ENCODE peak calls at places on chromosomes 6 and 20, in ten cellular contexts. O, P, H, G, S, Z, Y, E, A and M are unnamed samples.

GRCh38 chr6:110999634-111000270 is 17.9 kb downstream of the RPF2 start:
- DNase-seq in O (peak), P (no peak), H (peak), G (no peak), S (peak), Z (no peak), Y (no peak), E (no peak), A (no peak), M (no peak)

GRCh38 chr6:1817033-1817761 is 207.5 kb downstream of the FOXC1 start:
- DNase-seq in O (no peak), P (peak), H (peak), G (no peak), S (no peak), Z (no peak), Y (no peak), E (no peak), A (no peak), M (no peak)

GRCh38 chr6:95091823-95092436 is 485.4 kb upstream of the MANEA start:
- DNase-seq in O (peak), P (no peak), H (peak), G (no peak), S (peak), Z (peak), Y (no peak), E (peak), A (peak), M (no peak)

GRCh38 chr6:125821825-125822281 is 31.1 kb downstream of the NCOA7 start:
- DNase-seq in O (no peak), P (no peak), H (peak), G (no peak), S (peak), Z (no peak), Y (no peak), E (peak), A (no peak), M (no peak)

GRCh38 chr20:62190639-62191411 is 8.0 kb downstream of the MTG2 start:
- DNase-seq in O (no peak), P (no peak), H (no peak), G (no peak), S (no peak), Z (no peak), Y (no peak), E (no peak), A (no peak), M (no peak)

GRCh38 chr20:32506721-32507120 is 78.4 kb downstream of the NOL4L start:
- DNase-seq in O (no peak), P (no peak), H (no peak), G (no peak), S (peak), Z (no peak), Y (no peak), E (peak), A (no peak), M (no peak)

GRCh38 chr6:52285174-52286068 is 879 bp upstream of the MCM3 start:
- DNase-seq in O (no peak), P (peak), H (peak), G (no peak), S (peak), Z (no peak), Y (no peak), E (no peak), A (peak), M (no peak)

GRCh38 chr6:548517-548916 is 108.4 kb downstream of the HUS1B start:
- DNase-seq in O (no peak), P (no peak), H (no peak), G (no peak), S (no peak), Z (no peak), Y (no peak), E (no peak), A (no peak), M (no peak)

GRCh38 chr20:21767739-21768223 is 62.3 kb downstream of the PAX1 start:
- DNase-seq in O (no peak), P (no peak), H (no peak), G (no peak), S (no peak), Z (no peak), Y (no peak), E (no peak), A (no peak), M (peak)

GRCh38 chr20:32984631-32985354 is 19.4 kb downstream of the SUN5 start:
- DNase-seq in O (no peak), P (no peak), H (no peak), G (no peak), S (no peak), Z (no peak), Y (no peak), E (no peak), A (no peak), M (no peak)

GRCh38 chr6:18031680-18032256 is 44.3 kb upstream of the KIF13A start:
- DNase-seq in O (no peak), P (no peak), H (no peak), G (no peak), S (no peak), Z (no peak), Y (no peak), E (no peak), A (no peak), M (no peak)

GRCh38 chr20:62928246-62928939 is 2.1 kb upstream of the DIDO1 start:
- DNase-seq in O (no peak), P (no peak), H (no peak), G (no peak), S (no peak), Z (no peak), Y (no peak), E (no peak), A (no peak), M (no peak)

GRCh38 chr6:108117427-108118358 is 43.2 kb upstream of the OSTM1 start:
- DNase-seq in O (no peak), P (no peak), H (peak), G (peak), S (peak), Z (no peak), Y (no peak), E (no peak), A (no peak), M (peak)

GRCh38 chr6:7684843-7685242 is 41.1 kb upstream of the BMP6 start:
- DNase-seq in O (no peak), P (no peak), H (no peak), G (no peak), S (peak), Z (no peak), Y (no peak), E (no peak), A (no peak), M (no peak)

GRCh38 chr6:149130093-149130872 is 187.2 kb upstream of the TAB2 start:
- DNase-seq in O (no peak), P (no peak), H (peak), G (no peak), S (no peak), Z (no peak), Y (no peak), E (no peak), A (no peak), M (no peak)

GRCh38 chr20:62576815-62577214 is 65.5 kb upstream of the SLCO4A1 start:
- DNase-seq in O (no peak), P (no peak), H (peak), G (no peak), S (no peak), Z (no peak), Y (no peak), E (no peak), A (no peak), M (no peak)

GRCh38 chr20:64265201-64265600 is 9.7 kb downstream of the PCMTD2 start:
- DNase-seq in O (no peak), P (no peak), H (no peak), G (no peak), S (no peak), Z (no peak), Y (no peak), E (no peak), A (no peak), M (no peak)

GRCh38 chr6:162343902-162344226 is 383.7 kb downstream of the PRKN start:
- DNase-seq in O (no peak), P (no peak), H (no peak), G (peak), S (no peak), Z (peak), Y (no peak), E (no peak), A (no peak), M (no peak)

GRCh38 chr20:34475979-34476736 is 40.1 kb upstream of the DYNLRB1 start:
- DNase-seq in O (no peak), P (no peak), H (peak), G (peak), S (no peak), Z (no peak), Y (no peak), E (no peak), A (no peak), M (peak)

GRCh38 chr20:61929561-61929960 is 136.1 kb downstream of the TAF4 start:
- DNase-seq in O (no peak), P (no peak), H (no peak), G (no peak), S (no peak), Z (no peak), Y (no peak), E (no peak), A (no peak), M (no peak)

GRCh38 chr6:144307880-144308279 is 22.7 kb downstream of the UTRN start:
- DNase-seq in O (no peak), P (no peak), H (no peak), G (no peak), S (no peak), Z (no peak), Y (no peak), E (no peak), A (no peak), M (no peak)

GRCh38 chr6:30670760-30671527 is 1.9 kb downstream of the DHX16 start:
- DNase-seq in O (no peak), P (no peak), H (no peak), G (no peak), S (no peak), Z (no peak), Y (no peak), E (no peak), A (no peak), M (no peak)

GRCh38 chr6:28983838-28984237 is 21.3 kb downstream of the ZNF311 start:
- DNase-seq in O (no peak), P (no peak), H (no peak), G (no peak), S (no peak), Z (no peak), Y (no peak), E (no peak), A (no peak), M (no peak)

GRCh38 chr6:118893095-118893881 is 664 bp upstream of the ASF1A start:
- DNase-seq in O (peak), P (no peak), H (peak), G (no peak), S (peak), Z (peak), Y (no peak), E (peak), A (peak), M (peak)